ENCODE peak calls at places on chromosomes 7 and 10, in four cellular contexts. D is K562, Q is WTC11, W is H1. C is an unnamed sample.

GRCh38 chr10:46559231-46559671 is 2.8 kb upstream of the GPRIN2 start:
- DNase-seq in D (no peak), Q (peak; percentile 7), W (peak; percentile 42), C (no peak)

GRCh38 chr7:148696787-148697186 is 1.9 kb upstream of the CUL1 start:
- DNase-seq in D (no peak), Q (no peak), W (no peak), C (no peak)

GRCh38 chr10:119780879-119781480 is 55.1 kb downstream of the INPP5F start:
- DNase-seq in D (no peak), Q (no peak), W (no peak), C (no peak)

GRCh38 chr7:66847879-66848810 is 72.9 kb upstream of the TMEM248 start:
- DNase-seq in D (no peak), Q (peak; percentile 33), W (no peak), C (no peak)

GRCh38 chr7:135930565-135931423 is 46.4 kb downstream of the MTPN start:
- DNase-seq in D (no peak), Q (no peak), W (no peak), C (peak; percentile 36)

GRCh38 chr7:86904949-86905834 is 154.3 kb downstream of the ELAPOR2 start:
- DNase-seq in D (peak; percentile 20), Q (peak; percentile 12), W (no peak), C (peak; percentile 15)

GRCh38 chr10:119412244-119412750 is 130.2 kb downstream of the RGS10 start:
- DNase-seq in D (no peak), Q (no peak), W (no peak), C (peak; percentile 96)

GRCh38 chr7:139972000-139972399 is 90.8 kb downstream of the PARP12 start:
- DNase-seq in D (peak; percentile 41), Q (no peak), W (no peak), C (no peak)

GRCh38 chr7:102463841-102464576 is 654 bp downstream of the ALKBH4 start:
- DNase-seq in D (peak; percentile 56), Q (no peak), W (no peak), C (peak; percentile 76)

GRCh38 chr7:124462249-124462648 is 303.3 kb downstream of the GPR37 start:
- DNase-seq in D (no peak), Q (no peak), W (no peak), C (no peak)

GRCh38 chr10:15168296-15168780 is at the start of gene NMT2:
- DNase-seq in D (peak; percentile 58), Q (peak; percentile 87), W (peak; percentile 85), C (no peak)

GRCh38 chr7:963236-964078 is 9.0 kb upstream of the ADAP1 start:
- DNase-seq in D (no peak), Q (no peak), W (no peak), C (peak; percentile 73)
- TF ChIP-seq CTCF in D (no peak), Q (no peak), W (no peak), C (peak; percentile 17)

GRCh38 chr7:128045766-128046165 is 14.5 kb upstream of the LRRC4 start:
- DNase-seq in D (no peak), Q (no peak), W (no peak), C (no peak)
- TF ChIP-seq TEAD4 in D (no peak), Q (no peak), W (no peak), C (no peak)

GRCh38 chr10:21727452-21728168 is 193.6 kb downstream of the MLLT10 start:
- DNase-seq in D (no peak), Q (no peak), W (no peak), C (peak; percentile 62)
- TF ChIP-seq CTCF in D (no peak), Q (no peak), W (no peak), C (no peak)

DNA sequence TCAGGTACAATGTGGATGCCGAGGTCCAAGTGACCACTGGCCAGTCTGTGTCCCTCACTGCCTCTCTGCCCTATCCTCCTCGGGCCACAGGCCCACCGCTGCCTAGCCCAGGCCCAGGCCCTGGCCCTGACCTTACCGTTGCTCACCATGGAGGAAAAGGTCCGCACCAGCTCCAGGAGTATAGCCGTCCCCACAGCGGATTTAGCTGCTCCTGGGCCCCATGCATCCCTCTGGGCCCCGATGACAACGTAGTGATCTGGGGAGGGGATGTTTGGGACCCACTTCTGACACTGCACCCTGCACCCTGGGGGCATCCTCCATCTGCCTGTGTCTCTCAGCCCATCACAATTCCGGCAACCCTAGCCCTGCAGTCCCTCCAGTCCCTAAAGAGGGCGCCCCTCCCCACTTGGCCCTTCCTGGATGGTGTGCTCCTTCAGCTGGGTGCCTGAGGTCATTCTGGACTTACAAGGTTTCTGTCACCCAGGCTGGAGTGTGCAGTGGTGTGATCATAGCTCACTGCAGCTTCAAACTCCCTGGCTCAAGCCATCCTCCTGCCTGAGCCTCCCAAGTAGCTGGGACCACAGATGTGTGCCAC is 12.1 kb downstream of the TFR2 start:
- DNase-seq in D (peak; percentile 82), Q (peak; percentile 87), W (peak; percentile 92), C (peak; percentile 86)
- TF ChIP-seq TEAD4 in D (no peak), Q (no peak), W (no peak), C (no peak)

DNA sequence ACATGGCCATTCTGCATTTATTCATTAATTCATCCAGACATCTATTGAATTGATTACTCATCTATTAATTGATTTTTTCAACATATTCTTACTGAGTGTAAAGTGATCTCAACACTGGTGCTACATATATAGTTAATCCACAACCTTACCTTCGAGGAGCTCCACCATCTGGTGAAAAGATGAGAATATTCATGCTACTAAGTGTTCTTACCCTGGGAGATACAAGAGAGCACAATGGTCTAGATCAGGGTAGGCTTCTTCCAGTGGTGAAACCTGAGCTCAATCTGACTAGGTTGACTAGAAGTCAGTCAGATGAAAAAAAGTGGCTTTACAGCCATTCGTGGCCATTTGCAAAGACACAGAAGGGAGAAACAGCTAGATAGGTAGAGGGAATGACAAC is 507.4 kb downstream of the ANKRD7 start:
- DNase-seq in D (no peak), Q (no peak), W (no peak), C (no peak)
- TF ChIP-seq CTCF in D (no peak), Q (no peak), W (no peak), C (no peak)

DNA sequence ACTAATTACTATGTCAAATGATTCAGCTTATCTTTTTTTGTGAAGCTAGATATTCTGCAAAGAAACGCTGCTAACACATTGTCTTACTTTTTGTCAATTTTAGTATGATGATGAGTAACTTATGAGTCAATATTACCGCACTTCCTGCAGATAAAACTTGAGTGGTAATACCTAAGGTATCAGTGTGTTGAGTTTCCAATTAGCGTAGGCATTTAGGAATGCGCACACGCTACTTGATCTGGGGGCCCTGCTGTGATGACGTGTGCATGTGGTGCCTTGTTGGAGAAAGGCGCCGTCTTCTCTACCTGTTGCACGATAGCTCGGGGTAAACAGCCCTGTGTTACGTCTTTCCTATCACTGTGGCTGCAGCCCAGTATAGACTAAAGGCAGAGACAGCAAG is 476.7 kb upstream of the ADARB2 start:
- DNase-seq in D (no peak), Q (no peak), W (no peak), C (no peak)
- TF ChIP-seq TEAD4 in D (no peak), Q (no peak), W (no peak), C (no peak)

DNA sequence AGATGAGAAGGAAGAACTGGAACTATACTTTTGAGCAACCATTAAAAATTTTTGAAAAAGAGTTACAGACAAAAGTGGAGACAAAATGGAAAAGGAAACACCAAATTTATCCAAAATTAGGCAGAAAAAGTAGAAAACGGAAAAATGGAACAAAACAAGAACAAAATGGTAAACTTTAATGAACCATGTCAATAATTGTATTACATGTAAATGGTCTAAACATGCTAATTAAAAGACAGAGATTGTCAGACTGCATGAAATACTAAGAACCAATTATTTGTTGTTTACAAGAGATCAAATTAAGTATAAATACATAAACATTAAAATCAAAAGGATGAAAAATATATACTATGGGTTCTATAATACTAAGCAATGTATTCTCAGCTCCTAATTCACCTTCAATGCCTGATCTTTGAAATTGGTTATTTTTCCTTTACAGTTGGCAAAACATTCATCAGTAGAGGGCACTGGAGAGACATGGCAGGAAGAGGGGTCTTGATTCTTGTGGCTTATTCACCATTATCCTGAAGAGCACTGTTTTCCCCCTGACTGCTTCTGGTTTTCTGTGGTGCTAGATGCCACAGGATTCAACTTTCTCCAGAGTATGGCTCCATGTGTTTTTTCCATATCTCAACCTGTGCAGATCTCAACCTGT is 124.9 kb downstream of the ELFN1 start:
- DNase-seq in D (peak; percentile 35), Q (no peak), W (no peak), C (no peak)
- TF ChIP-seq CTCF in D (peak; percentile 58), Q (no peak), W (no peak), C (peak; percentile 29)

C was measured in SK-N-SH.